ENCODE peak calls at places on chromosomes 1 and 21, in seven cellular contexts. S, C, H, L, P, W and G are unnamed samples.

GRCh38 chr1:243738020-243738419 is 112.0 kb downstream of the AKT3 start:
- DNase-seq in L (no peak), W (no peak), H (no peak), C (no peak), S (no peak), P (no peak), G (peak; percentile 61)

GRCh38 chr1:67227196-67227595 is 60.9 kb downstream of the IL23R start:
- DNase-seq in L (no peak), W (no peak), C (no peak), H (no peak), P (peak; percentile 34), S (no peak), G (no peak)

GRCh38 chr1:182768973-182769372 is 20.6 kb upstream of the NPL start:
- DNase-seq in S (no peak), L (no peak), W (no peak), H (no peak), C (no peak), P (no peak), G (no peak)

GRCh38 chr1:160768295-160768657 is 27.7 kb upstream of the LY9 start:
- DNase-seq in L (no peak), P (no peak), S (no peak), C (no peak), W (peak; percentile 47), H (no peak), G (no peak)

GRCh38 chr1:155196893-155197638 is 10.6 kb downstream of the THBS3 start:
- DNase-seq in H (peak; percentile 62), C (no peak), S (peak; percentile 85), W (peak; percentile 85), L (no peak), P (no peak), G (no peak)

GRCh38 chr1:203539831-203540546 is 46.0 kb downstream of the OPTC start:
- DNase-seq in L (no peak), H (peak; percentile 36), P (no peak), C (no peak), S (no peak), W (no peak), G (no peak)

GRCh38 chr1:87508247-87508646 is 179.6 kb downstream of the LMO4 start:
- DNase-seq in H (no peak), L (no peak), W (no peak), C (peak; percentile 18), P (peak; percentile 35), S (no peak), G (no peak)

GRCh38 chr1:94602312-94602711 is 60.8 kb upstream of the F3 start:
- DNase-seq in C (no peak), H (no peak), W (peak; percentile 31), P (peak; percentile 85), S (no peak), L (no peak), G (no peak)

GRCh38 chr1:150281221-150281757 is 1.1 kb upstream of the CIART start:
- DNase-seq in L (peak; percentile 50), H (peak; percentile 89), S (peak; percentile 86), W (peak; percentile 84), P (peak; percentile 79), C (no peak), G (peak; percentile 71)

GRCh38 chr1:43232482-43232881 is 37.3 kb upstream of the TMEM125 start:
- DNase-seq in W (no peak), C (no peak), L (peak; percentile 13), P (no peak), S (no peak), H (no peak), G (no peak)

GRCh38 chr1:219385786-219386427 is 212.2 kb downstream of the LYPLAL1 start:
- DNase-seq in C (no peak), L (no peak), H (no peak), S (peak; percentile 24), P (peak; percentile 73), W (peak; percentile 69), G (peak; percentile 15)

GRCh38 chr1:4825841-4826450 is 171.5 kb downstream of the AJAP1 start:
- DNase-seq in L (no peak), S (no peak), C (no peak), H (no peak), W (no peak), P (no peak), G (peak; percentile 14)

GRCh38 chr1:202562443-202563060 is 147.7 kb downstream of the SYT2 start:
- DNase-seq in C (no peak), S (no peak), L (peak; percentile 50), H (no peak), P (no peak), W (no peak), G (no peak)

GRCh38 chr1:48061162-48062136 is 64.3 kb upstream of the TRABD2B start:
- DNase-seq in C (no peak), S (peak; percentile 25), L (peak; percentile 57), H (no peak), P (peak; percentile 55), W (peak; percentile 55), G (peak; percentile 41)

GRCh38 chr1:152461544-152461943 is 47.5 kb upstream of the CRNN start:
- DNase-seq in P (peak; percentile 46), S (no peak), W (peak; percentile 69), C (no peak), H (no peak), L (no peak), G (no peak)

GRCh38 chr1:213389061-213389581 is 338.1 kb downstream of the RPS6KC1 start:
- DNase-seq in P (no peak), L (no peak), S (no peak), C (no peak), W (no peak), H (no peak), G (peak; percentile 54)

GRCh38 chr1:201456499-201457309 is 12.3 kb downstream of the PHLDA3 start:
- DNase-seq in W (peak; percentile 60), C (peak; percentile 88), P (peak; percentile 97), H (peak; percentile 96), S (peak; percentile 67), L (peak; percentile 83), G (no peak)

GRCh38 chr1:7510389-7510931 is 260.6 kb upstream of the VAMP3 start:
- DNase-seq in W (no peak), P (no peak), C (no peak), H (no peak), L (no peak), S (no peak), G (no peak)

GRCh38 chr1:235776396-235776795 is 90.3 kb downstream of the LYST start:
- DNase-seq in W (no peak), L (no peak), C (no peak), H (no peak), S (no peak), P (no peak), G (no peak)

GRCh38 chr1:145979746-145980435 is 15.4 kb downstream of the POLR3GL start:
- DNase-seq in L (no peak), W (no peak), H (peak; percentile 75), P (peak; percentile 52), C (no peak), S (peak; percentile 52), G (no peak)

GRCh38 chr1:145977016-145977415 is 12.5 kb downstream of the POLR3GL start:
- DNase-seq in L (peak; percentile 19), P (no peak), C (no peak), W (no peak), H (no peak), S (peak; percentile 32), G (no peak)

GRCh38 chr1:145978860-145979745 is 14.6 kb downstream of the POLR3GL start:
- DNase-seq in S (peak; percentile 94), C (peak; percentile 99), W (peak; percentile 94), P (peak; percentile 100), L (peak; percentile 98), H (peak; percentile 98), G (peak; percentile 91)

GRCh38 chr1:145977486-145978476 is 13.3 kb downstream of the POLR3GL start:
- DNase-seq in H (peak; percentile 94), S (peak; percentile 89), C (peak; percentile 63), P (peak; percentile 91), L (peak; percentile 85), W (peak; percentile 92), G (peak; percentile 89)

GRCh38 chr1:145978477-145978859 is 14.0 kb downstream of the POLR3GL start:
- DNase-seq in S (no peak), H (no peak), W (no peak), C (no peak), P (no peak), L (no peak), G (no peak)
- H3K4me3 ChIP-seq in S (peak overlapping the region; percentile 21), H (peak overlapping the region; percentile 35), W (no peak overlapping the region), C (no peak overlapping the region), P (no peak overlapping the region), L (peak overlapping the region; percentile 14), G (peak overlapping the region; percentile 40)

GRCh38 chr1:27592600-27593340 is 11.2 kb downstream of the AHDC1 start:
- DNase-seq in S (no peak), C (no peak), P (no peak), W (no peak), L (no peak), H (no peak), G (no peak)
- H3K27ac ChIP-seq in S (peak overlapping the region; percentile 71), C (no peak overlapping the region), P (no peak overlapping the region), W (no peak overlapping the region), L (peak overlapping the region; percentile 31), H (peak overlapping the region; percentile 100), G (peak overlapping the region; percentile 58)

DNA sequence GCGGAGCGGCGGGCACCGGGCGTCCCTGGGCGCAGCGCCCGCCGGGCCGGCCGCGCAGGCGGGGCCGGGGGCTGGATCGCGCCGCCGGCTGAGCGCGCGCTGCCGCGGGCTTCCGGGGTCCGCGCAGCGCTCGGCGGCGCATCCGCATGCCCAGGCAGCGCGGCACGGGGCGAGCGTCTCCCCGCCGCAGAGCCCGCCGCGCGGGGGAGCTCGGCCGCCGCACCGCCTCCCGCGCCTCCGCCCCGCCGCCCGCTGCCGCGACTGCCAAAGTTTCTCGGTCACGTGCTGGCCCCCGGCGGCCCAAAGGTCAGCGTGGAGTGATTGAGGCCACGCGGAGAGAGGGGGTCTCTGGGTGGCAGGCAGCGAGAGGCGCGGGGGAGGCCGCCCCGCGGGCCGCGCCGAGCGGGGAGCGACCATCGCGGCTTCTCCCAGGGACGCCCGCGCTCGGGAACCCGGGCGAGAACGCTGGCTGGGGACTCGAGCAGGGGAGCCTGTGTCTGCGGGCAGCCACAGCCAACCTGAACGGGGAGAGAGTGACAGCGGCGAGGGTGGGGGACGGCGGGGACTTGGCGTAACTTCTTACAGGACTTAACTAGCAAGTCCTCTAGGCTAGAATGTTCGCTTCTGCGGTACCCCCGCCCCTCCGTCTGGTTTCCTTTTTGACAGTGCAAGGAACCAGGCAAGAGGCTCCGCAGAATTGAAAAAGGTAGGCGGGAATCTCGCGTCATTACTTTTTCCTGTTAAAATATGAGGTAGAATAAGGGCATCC is at the start of gene ILDR2:
- DNase-seq in C (no peak), H (peak; percentile 81), L (peak; percentile 29), S (peak; percentile 18), W (peak; percentile 44), P (peak; percentile 25), G (peak; percentile 68)
- TF ChIP-seq CTCF in C (no peak), H (no peak), L (no peak), S (no peak), W (no peak), P (no peak), G (peak; percentile 22)

GRCh38 chr21:37075214-37075770 is 2.2 kb downstream of the TTC3 start:
- DNase-seq in H (no peak), C (no peak), W (no peak), P (no peak), S (no peak), L (no peak), G (no peak)
- H3K4me3 ChIP-seq in H (no peak overlapping the region), C (peak overlapping the region; percentile 92), W (no peak overlapping the region), P (no peak overlapping the region), S (no peak overlapping the region), L (no peak overlapping the region), G (peak overlapping the region; percentile 92)